ENCODE peak calls at places on chromosomes 16 and 17, in five cellular contexts. I, O, V, U and N are unnamed samples. For H3K9me3, the result is how much of the 10 kb centered on the place peaks cover.

GRCh38 chr17:63354251-63354650 is 91.9 kb downstream of the CYB561 start:
- DNase-seq in I (no peak), O (no peak), V (no peak), U (no peak), N (no peak)

GRCh38 chr17:38559880-38560230 is 45.9 kb downstream of the SRCIN1 start:
- DNase-seq in I (no peak), O (no peak), V (no peak), U (no peak), N (no peak)

GRCh38 chr16:11585460-11586374 is 1.0 kb downstream of the LITAF start:
- DNase-seq in I (no peak), O (peak), V (peak), U (no peak), N (no peak)

GRCh38 chr17:76414334-76415295 is 30.2 kb downstream of the SPHK1 start:
- DNase-seq in I (peak), O (no peak), V (no peak), U (no peak), N (peak)

GRCh38 chr17:3963214-3964201 is 729 bp downstream of the ATP2A3 start:
- DNase-seq in I (no peak), O (peak), V (no peak), U (no peak), N (no peak)

GRCh38 chr17:28574536-28574935 is 2.2 kb downstream of the ALDOC start:
- DNase-seq in I (no peak), O (no peak), V (no peak), U (no peak), N (no peak)

GRCh38 chr17:64063766-64064224 is 43.4 kb upstream of the ICAM2 start:
- DNase-seq in I (peak), O (peak), V (peak), U (peak), N (no peak)

GRCh38 chr17:21029032-21029431 is 13.8 kb downstream of the USP22 start:
- DNase-seq in I (peak), O (no peak), V (peak), U (no peak), N (peak)

GRCh38 chr17:72253597-72253996 is 132.8 kb downstream of the SOX9 start:
- DNase-seq in I (no peak), O (no peak), V (no peak), U (no peak), N (no peak)

GRCh38 chr17:12730931-12731521 is 58.3 kb upstream of the ARHGAP44 start:
- DNase-seq in I (peak), O (no peak), V (no peak), U (no peak), N (peak)

GRCh38 chr17:79837888-79838540 is 1.2 kb downstream of the CBX4 start:
- DNase-seq in I (no peak), O (no peak), V (no peak), U (no peak), N (no peak)

GRCh38 chr17:44599298-44600175 is 42.3 kb downstream of the FZD2 start:
- DNase-seq in I (peak), O (no peak), V (no peak), U (peak), N (peak)

GRCh38 chr16:46839986-46840443 is 9.0 kb upstream of the C16orf87 start:
- DNase-seq in I (no peak), O (no peak), V (no peak), U (no peak), N (no peak)

GRCh38 chr17:21001813-21002221 is 41.0 kb downstream of the USP22 start:
- DNase-seq in I (no peak), O (no peak), V (no peak), U (no peak), N (no peak)

GRCh38 chr17:20823890-20824289 is 218.9 kb downstream of the USP22 start:
- DNase-seq in I (no peak), O (no peak), V (no peak), U (no peak), N (no peak)

GRCh38 chr17:74981979-74982662 is 5.3 kb upstream of the CDR2L start:
- DNase-seq in I (peak), O (peak), V (no peak), U (peak), N (peak)

GRCh38 chr16:77584205-77584859 is 138.0 kb upstream of the NUDT7 start:
- DNase-seq in I (peak), O (peak), V (no peak), U (peak), N (no peak)

GRCh38 chr16:3328643-3329042 is 23.3 kb downstream of the ZNF75A start:
- DNase-seq in I (no peak), O (no peak), V (no peak), U (no peak), N (no peak)

GRCh38 chr16:3327514-3327913 is 22.2 kb downstream of the ZNF75A start:
- DNase-seq in I (no peak), O (no peak), V (no peak), U (no peak), N (no peak)

GRCh38 chr16:3328104-3328503 is 22.8 kb downstream of the ZNF75A start:
- DNase-seq in I (no peak), O (no peak), V (no peak), U (no peak), N (no peak)
- H3K9me3 ChIP-seq in I (under half), O (under half), V (under half), U (under half), N (under half)

GRCh38 chr16:65773319-65773874 is 593.1 kb upstream of the CDH5 start:
- DNase-seq in I (no peak), O (no peak), V (no peak), U (no peak), N (no peak)
- H3K9me3 ChIP-seq in I (under half), O (under half), V (under half), U (under half), N (under half)

GRCh38 chr17:16623282-16623681 is 30.4 kb downstream of the ZNF624 start:
- DNase-seq in I (no peak), O (no peak), V (no peak), U (no peak), N (no peak)
- H3K9me3 ChIP-seq in I (half or more), O (half or more), V (under half), U (half or more), N (half or more)

GRCh38 chr17:5179003-5179402 is 12.7 kb downstream of the ZNF594 start:
- DNase-seq in I (no peak), O (no peak), V (no peak), U (no peak), N (no peak)
- H3K9me3 ChIP-seq in I (half or more), O (half or more), V (under half), U (half or more), N (half or more)

GRCh38 chr17:19683117-19683516 is 33.3 kb downstream of the SLC47A2 start:
- DNase-seq in I (no peak), O (no peak), V (no peak), U (no peak), N (no peak)

DNA sequence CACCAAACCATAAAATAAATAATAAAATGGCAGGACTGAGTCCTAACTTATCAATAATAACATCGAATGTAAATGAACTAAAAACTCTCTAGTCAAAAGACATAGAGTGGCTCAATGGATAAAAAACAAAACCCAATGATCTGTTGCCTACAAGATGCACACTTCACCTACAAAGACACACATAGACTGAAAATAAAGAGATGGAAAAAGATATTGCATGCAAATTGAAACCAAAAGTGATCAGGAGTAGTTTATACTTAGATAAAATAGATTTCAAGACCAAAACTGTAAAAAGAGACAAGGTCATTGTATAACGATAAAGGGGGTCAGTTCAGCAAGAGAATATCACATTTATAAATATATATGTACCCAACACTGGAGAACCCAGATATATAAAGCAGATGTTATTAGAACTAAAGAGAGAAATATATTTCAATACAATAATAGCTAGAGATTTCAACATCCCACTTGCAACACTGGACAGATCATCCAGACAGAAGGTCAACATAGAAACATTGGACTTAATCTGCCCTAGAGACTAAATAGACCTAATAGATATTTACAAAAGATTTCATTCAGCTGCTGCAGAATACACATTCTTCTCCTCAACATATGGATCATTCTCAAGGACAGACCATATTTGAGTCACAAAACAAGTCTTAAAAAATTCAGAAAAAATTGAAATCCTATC is 29.8 kb downstream of the SLC47A2 start:
- DNase-seq in I (no peak), O (no peak), V (no peak), U (no peak), N (no peak)
- H3K9me3 ChIP-seq in I (under half), O (under half), V (under half), U (under half), N (under half)

GRCh38 chr16:31916056-31916488 is 42.5 kb downstream of the ZNF267 start:
- DNase-seq in I (no peak), O (no peak), V (no peak), U (no peak), N (no peak)
- H3K9me3 ChIP-seq in I (half or more), O (half or more), V (under half), U (half or more), N (half or more)